ENCODE peak calls at places on chromosomes 7 and 10, in eight cellular contexts. O, R, F, U, W, B, Q and Z are unnamed samples.

GRCh38 chr10:69645296-69645665 is 15.2 kb downstream of the FAM241B start:
- DNase-seq in W (no peak), R (no peak), F (no peak), Q (no peak), U (no peak), B (no peak), O (no peak), Z (no peak)

GRCh38 chr10:133523631-133524203 is 3.4 kb upstream of the CYP2E1 start:
- DNase-seq in Q (peak; percentile 57), R (no peak), B (no peak), F (no peak), O (no peak), U (no peak), W (no peak), Z (no peak)

GRCh38 chr10:102241444-102242117 is at the start of gene PITX3:
- DNase-seq in F (no peak), O (peak; percentile 95), Q (peak; percentile 90), U (peak; percentile 94), B (peak; percentile 89), R (peak; percentile 88), W (peak; percentile 95), Z (peak; percentile 68)

GRCh38 chr10:132546567-132547420 is 9.2 kb downstream of the INPP5A start:
- DNase-seq in R (no peak), B (no peak), U (peak; percentile 18), Q (no peak), W (peak; percentile 81), O (no peak), F (no peak), Z (no peak)

GRCh38 chr10:36003031-36003600 is 361.0 kb upstream of the FZD8 start:
- DNase-seq in F (no peak), W (no peak), B (no peak), R (no peak), O (no peak), Q (no peak), U (peak; percentile 13), Z (no peak)

GRCh38 chr7:96691692-96692091 is 18.0 kb downstream of the SEM1 start:
- DNase-seq in W (no peak), F (no peak), U (no peak), O (no peak), R (no peak), B (no peak), Q (no peak), Z (no peak)

GRCh38 chr10:133474833-133475734 is 21.3 kb downstream of the SCART1 start:
- DNase-seq in R (no peak), W (no peak), U (no peak), O (no peak), Q (no peak), F (no peak), B (no peak), Z (no peak)

GRCh38 chr10:133308431-133309110 is at the start of the genes TUBGCP2 and ZNF511:
- DNase-seq in F (peak; percentile 27), O (peak; percentile 90), W (peak; percentile 93), U (peak; percentile 89), R (peak; percentile 89), Q (no peak), B (peak; percentile 90), Z (no peak)

GRCh38 chr7:84060760-84061261 is 133.8 kb downstream of the SEMA3A start:
- DNase-seq in O (no peak), F (no peak), U (no peak), B (no peak), R (no peak), W (no peak), Q (no peak), Z (no peak)

GRCh38 chr10:107277591-107277990 is 113.1 kb upstream of the SORCS1 start:
- DNase-seq in R (no peak), B (no peak), W (no peak), U (no peak), Q (no peak), O (no peak), F (no peak), Z (no peak)
- TF ChIP-seq CTCF in R (no peak), B (no peak), W (no peak), U (no peak), Q (no peak), O (no peak), F (no peak), Z (no peak)

GRCh38 chr7:30459591-30460245 is 18.9 kb downstream of the NOD1 start:
- DNase-seq in R (no peak), B (no peak), W (peak; percentile 75), O (no peak), Q (no peak), U (no peak), F (peak; percentile 91), Z (peak; percentile 90)
- H3K4me3 ChIP-seq in R (no peak overlapping the region), B (no peak overlapping the region), W (no peak overlapping the region), O (no peak overlapping the region), Q (no peak overlapping the region), U (no peak overlapping the region), F (no peak overlapping the region), Z (no peak overlapping the region)

GRCh38 chr10:64430690-64431323 is 909.6 kb downstream of the REEP3 start:
- DNase-seq in W (no peak), F (no peak), U (no peak), B (peak; percentile 4), O (no peak), R (no peak), Q (peak; percentile 32), Z (no peak)
- TF ChIP-seq CTCF in W (no peak), F (no peak), U (no peak), B (no peak), O (no peak), R (no peak), Q (peak; percentile 57), Z (no peak)

GRCh38 chr10:116760919-116761318 is 18.6 kb upstream of the HSPA12A start:
- DNase-seq in Q (no peak), B (no peak), F (no peak), O (no peak), W (no peak), R (no peak), U (no peak), Z (no peak)

GRCh38 chr10:116752969-116753665 is 10.8 kb upstream of the HSPA12A start:
- DNase-seq in Q (no peak), U (no peak), R (no peak), W (no peak), O (no peak), B (no peak), F (no peak), Z (no peak)

GRCh38 chr10:116753759-116754158 is 11.4 kb upstream of the HSPA12A start:
- DNase-seq in R (no peak), B (no peak), F (no peak), W (no peak), O (no peak), U (no peak), Q (no peak), Z (no peak)

GRCh38 chr10:116756277-116756676 is 13.9 kb upstream of the HSPA12A start:
- DNase-seq in F (no peak), R (no peak), U (peak; percentile 52), B (no peak), W (no peak), Q (no peak), O (peak; percentile 60), Z (no peak)

DNA sequence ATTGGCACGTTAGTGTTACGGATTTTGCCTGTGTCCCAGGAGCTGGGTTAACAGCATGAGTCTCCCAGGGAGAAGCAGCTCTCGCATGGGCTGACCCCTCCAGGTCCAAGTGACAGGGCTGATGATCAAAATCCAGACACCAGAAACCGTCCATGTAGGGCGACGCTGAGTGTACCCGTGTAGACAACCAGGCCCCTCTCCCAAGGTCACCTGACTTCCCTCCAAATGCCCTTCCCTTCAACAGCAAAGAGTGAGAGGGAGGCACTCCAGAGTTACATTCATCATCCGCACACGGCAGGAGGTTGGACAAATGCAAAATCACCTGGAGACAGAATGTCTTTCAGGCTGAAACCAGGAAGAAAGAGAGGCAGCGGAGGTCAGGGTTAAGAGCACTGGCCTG is 14.9 kb upstream of the HSPA12A start:
- DNase-seq in W (no peak), R (no peak), B (no peak), Q (no peak), U (no peak), O (no peak), F (no peak), Z (no peak)
- H3K4me3 ChIP-seq in W (no peak overlapping the region), R (no peak overlapping the region), B (no peak overlapping the region), Q (no peak overlapping the region), U (no peak overlapping the region), O (no peak overlapping the region), F (no peak overlapping the region), Z (no peak overlapping the region)

GRCh38 chr7:24955313-24955712 is 24.7 kb downstream of the OSBPL3 start:
- DNase-seq in R (no peak), O (no peak), B (no peak), U (no peak), Q (no peak), F (no peak), W (no peak), Z (no peak)
- TF ChIP-seq CTCF in R (no peak), O (no peak), B (no peak), U (no peak), Q (no peak), F (no peak), W (no peak), Z (no peak)

DNA sequence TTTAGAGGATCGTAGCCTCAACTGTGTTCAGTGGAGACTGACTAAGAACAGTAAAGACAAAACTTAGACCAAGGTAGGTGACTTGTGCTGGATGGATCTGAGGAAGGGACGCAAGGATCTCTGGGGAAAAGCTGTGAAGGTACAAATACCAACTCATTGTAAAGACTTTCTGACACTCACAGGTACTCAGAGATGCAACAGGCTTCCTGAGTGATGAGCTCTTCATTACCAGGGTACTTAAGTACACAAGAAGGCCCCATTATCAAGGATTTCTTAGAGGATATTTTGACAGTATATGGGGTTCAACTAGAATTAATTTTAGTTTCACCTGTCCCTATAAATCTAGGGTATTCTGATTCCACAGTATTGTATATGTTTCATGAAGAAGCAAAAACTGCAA is 440.7 kb downstream of the PLXDC2 start:
- DNase-seq in Q (no peak), R (no peak), F (no peak), B (no peak), O (no peak), W (no peak), U (no peak), Z (no peak)
- H3K4me3 ChIP-seq in Q (no peak overlapping the region), R (no peak overlapping the region), F (no peak overlapping the region), B (no peak overlapping the region), O (no peak overlapping the region), W (no peak overlapping the region), U (no peak overlapping the region), Z (no peak overlapping the region)

GRCh38 chr7:47170516-47170915 is 411.4 kb downstream of the TNS3 start:
- DNase-seq in O (no peak), Q (no peak), B (no peak), R (no peak), W (no peak), F (no peak), U (no peak), Z (no peak)
- TF ChIP-seq CTCF in O (peak; percentile 10), Q (peak; percentile 47), B (no peak), R (no peak), W (no peak), F (peak; percentile 54), U (peak; percentile 54), Z (peak; percentile 23)